ENCODE peak calls at places on chromosomes 6 and 20, in six cellular contexts. Q is spleen, F is esophagus squamous epithelium, B is tibial nerve, N is neural progenitor cell, G is upper lobe of right lung. L is an unnamed sample.
A peak's percentile ranks its signal among the peaks of the same experiment; 100 is the strongest.

GRCh38 chr6:15531973-15532372 is 130.9 kb downstream of the DTNBP1 start:
- DNase-seq in Q (no peak), F (no peak), B (no peak), N (no peak), G (no peak), L (no peak)

GRCh38 chr20:46361811-46362210 is 44.6 kb downstream of the ELMO2 start:
- DNase-seq in Q (no peak), F (no peak), B (no peak), N (no peak), G (no peak), L (no peak)

GRCh38 chr6:11292837-11293236 is 60.4 kb upstream of the NEDD9 start:
- DNase-seq in Q (no peak), F (no peak), B (no peak), N (no peak), G (no peak), L (peak; percentile 8)

GRCh38 chr20:46512943-46513844 is at the start of gene ZNF334:
- DNase-seq in Q (peak; percentile 77), F (no peak), B (no peak), N (peak; percentile 85), G (peak; percentile 87), L (peak; percentile 6)

GRCh38 chr20:62607366-62608217 is 34.7 kb upstream of the SLCO4A1 start:
- DNase-seq in Q (no peak), F (no peak), B (no peak), N (no peak), G (no peak), L (no peak)

GRCh38 chr20:10954137-10954840 is 280.5 kb upstream of the JAG1 start:
- DNase-seq in Q (no peak), F (no peak), B (no peak), N (no peak), G (no peak), L (no peak)

GRCh38 chr6:70108230-70108629 is 194.7 kb downstream of the COL9A1 start:
- DNase-seq in Q (no peak), F (no peak), B (no peak), N (peak; percentile 57), G (no peak), L (peak; percentile 63)

GRCh38 chr6:136822051-136822378 is 377 bp upstream of the PEX7 start:
- DNase-seq in Q (no peak), F (no peak), B (no peak), N (peak; percentile 7), G (no peak), L (no peak)

GRCh38 chr6:111486475-111486874 is 3.5 kb upstream of the REV3L start:
- DNase-seq in Q (no peak), F (no peak), B (no peak), N (no peak), G (no peak), L (no peak)

GRCh38 chr20:17442588-17442987 is 88.6 kb downstream of the BFSP1 start:
- DNase-seq in Q (no peak), F (no peak), B (no peak), N (peak; percentile 63), G (no peak), L (no peak)

GRCh38 chr20:25280574-25281535 is 33.0 kb downstream of the PYGB start:
- DNase-seq in Q (peak; percentile 79), F (no peak), B (no peak), N (no peak), G (peak; percentile 52), L (no peak)

GRCh38 chr6:14671261-14671681 is 553.7 kb downstream of the CD83 start:
- DNase-seq in Q (no peak), F (no peak), B (no peak), N (no peak), G (no peak), L (peak; percentile 99)

GRCh38 chr20:37914672-37915433 is 11.9 kb downstream of the VSTM2L start:
- DNase-seq in Q (no peak), F (no peak), B (no peak), N (peak; percentile 85), G (peak; percentile 66), L (no peak)

GRCh38 chr6:17038316-17038715 is 63.5 kb upstream of the STMND1 start:
- DNase-seq in Q (no peak), F (no peak), B (no peak), N (no peak), G (no peak), L (peak; percentile 62)

GRCh38 chr20:64269604-64270411 is 14.3 kb downstream of the PCMTD2 start:
- DNase-seq in Q (no peak), F (no peak), B (no peak), N (no peak), G (no peak), L (no peak)

GRCh38 chr6:106939848-106940247 is 34.7 kb downstream of the CD24 start:
- DNase-seq in Q (no peak), F (no peak), B (no peak), N (no peak), G (no peak), L (no peak)

GRCh38 chr6:123747515-123747914 is 56.1 kb upstream of the NKAIN2 start:
- DNase-seq in Q (no peak), F (no peak), B (no peak), N (no peak), G (no peak), L (no peak)

GRCh38 chr6:50849781-50850180 is 31.1 kb downstream of the TFAP2B start:
- DNase-seq in Q (no peak), F (no peak), B (no peak), N (no peak), G (no peak), L (no peak)

GRCh38 chr6:138105880-138106664 is 1.1 kb downstream of the PERP start:
- DNase-seq in Q (no peak), F (no peak), B (no peak), N (peak; percentile 84), G (no peak), L (peak; percentile 16)

GRCh38 chr6:147201885-147202515 is 2.2 kb upstream of the STXBP5 start:
- DNase-seq in Q (no peak), F (no peak), B (peak; percentile 14), N (peak; percentile 38), G (no peak), L (peak; percentile 39)

GRCh38 chr6:159056003-159056402 is 11.2 kb upstream of the TAGAP start:
- DNase-seq in Q (no peak), F (no peak), B (no peak), N (no peak), G (no peak), L (no peak)

GRCh38 chr6:168390746-168391400 is 50.1 kb upstream of the SMOC2 start:
- DNase-seq in Q (peak; percentile 69), F (no peak), B (no peak), N (no peak), G (peak; percentile 57), L (no peak)

GRCh38 chr6:93423542-93423941 is 4.2 kb upstream of the EPHA7 start:
- DNase-seq in Q (no peak), F (no peak), B (peak; percentile 70), N (peak; percentile 83), G (no peak), L (peak; percentile 27)
- TF ChIP-seq CTCF in Q (no peak), F (no peak), B (peak; percentile 35), N (peak; percentile 80), G (peak; percentile 36), L (peak; percentile 38)

GRCh38 chr6:125612400-125612846 is 137.0 kb upstream of the HEY2 start:
- DNase-seq in Q (no peak), F (no peak), B (no peak), N (no peak), G (no peak), L (peak; percentile 17)

GRCh38 chr6:125611573-125612399 is 137.6 kb upstream of the HEY2 start:
- DNase-seq in Q (no peak), F (no peak), B (no peak), N (peak; percentile 74), G (no peak), L (peak; percentile 63)
- H3K4me3 ChIP-seq in Q (no peak overlapping the region), F (no peak overlapping the region), B (peak overlapping the region; percentile 7), N (peak overlapping the region; percentile 34), G (peak overlapping the region; percentile 4), L (peak overlapping the region; percentile 16)

DNA sequence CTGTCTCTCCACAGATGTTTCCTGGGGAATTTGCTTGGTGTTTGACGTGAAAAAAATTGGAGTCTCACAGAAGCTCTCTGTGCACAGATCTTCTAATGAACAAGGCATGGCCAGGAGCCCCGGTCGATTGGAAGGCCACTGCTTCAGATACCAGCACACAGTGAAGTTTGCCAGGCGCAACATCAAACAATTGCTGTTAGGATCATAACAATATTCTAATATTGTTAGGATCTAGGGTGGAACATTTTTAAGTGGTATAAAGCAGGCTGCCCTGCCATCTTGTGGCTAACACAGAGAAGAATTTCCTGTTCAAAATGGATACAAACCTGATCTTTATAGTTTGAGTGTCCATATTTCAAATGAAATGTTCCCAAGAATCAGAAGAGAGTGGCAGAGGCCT is 64.1 kb downstream of the C6orf118 start:
- DNase-seq in Q (no peak), F (no peak), B (no peak), N (peak; percentile 27), G (no peak), L (peak; percentile 58)
- TF ChIP-seq CTCF in Q (no peak), F (no peak), B (no peak), N (peak; percentile 65), G (peak; percentile 22), L (peak; percentile 48)

DNA sequence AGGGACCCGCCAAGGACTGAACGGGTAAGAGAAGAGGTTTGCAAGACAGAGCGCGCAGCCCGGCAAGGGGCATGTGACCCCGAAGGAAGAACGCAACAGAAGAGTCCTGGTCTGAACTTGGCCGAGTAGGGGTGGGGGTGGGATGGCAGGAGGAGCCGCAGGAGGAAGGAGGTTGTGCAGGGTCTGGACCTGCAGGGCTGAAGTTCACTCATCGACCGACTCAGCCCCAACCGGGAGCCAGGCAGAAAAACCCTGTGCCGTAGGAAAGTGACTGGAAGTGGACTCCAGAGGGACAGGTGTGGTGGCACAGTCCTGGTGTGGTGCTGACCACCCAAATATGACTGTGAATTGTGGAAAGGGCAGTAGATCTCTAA is 15.2 kb downstream of the ADISSP start:
- DNase-seq in Q (no peak), F (no peak), B (no peak), N (no peak), G (no peak), L (no peak)
- H3K4me3 ChIP-seq in Q (peak overlapping the region; percentile 40), F (peak overlapping the region; percentile 40), B (peak overlapping the region; percentile 33), N (peak overlapping the region; percentile 45), G (peak overlapping the region; percentile 40), L (no peak overlapping the region)

GRCh38 chr6:105793132-105793531 is 293.0 kb upstream of the PRDM1 start:
- DNase-seq in Q (no peak), F (no peak), B (no peak), N (no peak), G (no peak), L (no peak)
- TF ChIP-seq CTCF in Q (no peak), F (no peak), B (no peak), N (no peak), G (peak; percentile 16), L (no peak)

DNA sequence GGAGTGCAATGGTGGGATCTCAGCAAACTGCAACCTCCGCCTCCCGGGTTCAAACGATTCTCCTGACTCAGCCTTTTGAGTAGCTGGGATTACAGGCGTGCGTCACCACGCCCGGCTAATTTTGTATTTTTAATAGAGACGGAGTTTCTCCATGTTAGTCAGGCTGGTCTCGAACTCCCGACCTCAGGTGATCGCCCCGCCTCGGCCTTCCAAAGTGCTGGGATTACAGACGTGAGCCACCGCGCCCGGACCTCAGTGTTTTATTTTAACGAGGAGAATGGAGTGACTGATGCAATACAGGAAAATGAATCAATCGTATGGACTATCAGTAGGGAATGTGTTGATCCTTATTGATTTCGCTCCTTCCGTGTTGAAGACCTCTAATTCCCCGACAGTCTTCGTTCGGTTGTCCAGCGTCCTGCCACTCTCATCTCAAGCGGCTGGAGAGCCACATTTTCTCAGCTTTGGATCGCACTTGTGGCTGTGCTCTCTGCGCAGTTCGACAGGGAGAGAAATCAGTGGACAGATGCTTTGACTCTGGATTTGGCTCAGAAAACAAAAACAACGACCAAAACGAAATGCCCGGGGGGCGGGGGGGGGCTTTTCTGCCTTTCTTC is 166.2 kb downstream of the TRIM27 start:
- DNase-seq in Q (no peak), F (no peak), B (no peak), N (no peak), G (no peak), L (no peak)
- H3K4me3 ChIP-seq in Q (no peak overlapping the region), F (no peak overlapping the region), B (no peak overlapping the region), N (peak overlapping the region; percentile 53), G (no peak overlapping the region), L (peak overlapping the region; percentile 28)